ENCODE peak calls at places on chromosome 5, in six cellular contexts. K is AG20443, I is transverse colon, T is M059J, Q is GM19239, Y is endodermal cell. N is an unnamed sample.

GRCh38 chr5:153079396-153079795 is 411.1 kb upstream of the GRIA1 start:
- DNase-seq in K (no peak), I (no peak), T (peak; percentile 64), Q (no peak), Y (no peak), N (no peak)

GRCh38 chr5:90338712-90339372 is 70.7 kb downstream of the CETN3 start:
- DNase-seq in K (no peak), I (no peak), T (no peak), Q (peak; percentile 12), Y (no peak), N (peak; percentile 20)

GRCh38 chr5:143239877-143240518 is 163.5 kb downstream of the NR3C1 start:
- DNase-seq in K (no peak), I (no peak), T (no peak), Q (no peak), Y (no peak), N (no peak)

GRCh38 chr5:55911784-55912653 is 60.9 kb downstream of the IL31RA start:
- DNase-seq in K (no peak), I (no peak), T (no peak), Q (no peak), Y (no peak), N (no peak)

GRCh38 chr5:152288499-152288898 is 116.6 kb downstream of the NMUR2 start:
- DNase-seq in K (no peak), I (no peak), T (no peak), Q (no peak), Y (no peak), N (no peak)

GRCh38 chr5:133121080-133121479 is 69.3 kb downstream of the HSPA4 start:
- DNase-seq in K (no peak), I (no peak), T (no peak), Q (no peak), Y (no peak), N (no peak)

GRCh38 chr5:76204713-76205112 is 121.5 kb downstream of the SV2C start:
- DNase-seq in K (no peak), I (peak; percentile 43), T (no peak), Q (no peak), Y (peak; percentile 86), N (no peak)

GRCh38 chr5:139451176-139451575 is 11.4 kb downstream of the ECSCR start:
- DNase-seq in K (no peak), I (no peak), T (no peak), Q (no peak), Y (no peak), N (no peak)

GRCh38 chr5:180375291-180375690 is 22.2 kb upstream of the GFPT2 start:
- DNase-seq in K (no peak), I (no peak), T (no peak), Q (no peak), Y (no peak), N (no peak)

GRCh38 chr5:134545070-134545868 is 19.8 kb downstream of the JADE2 start:
- DNase-seq in K (no peak), I (peak; percentile 49), T (no peak), Q (no peak), Y (peak; percentile 35), N (no peak)

GRCh38 chr5:135486679-135487395 is 34.7 kb upstream of the TIFAB start:
- DNase-seq in K (no peak), I (no peak), T (no peak), Q (no peak), Y (no peak), N (no peak)

GRCh38 chr5:149228610-149229297 is 42.9 kb upstream of the AFAP1L1 start:
- DNase-seq in K (peak; percentile 88), I (peak; percentile 19), T (peak; percentile 91), Q (no peak), Y (peak; percentile 71), N (no peak)

GRCh38 chr5:371811-372555 is 50.5 kb downstream of the AHRR start:
- DNase-seq in K (no peak), I (peak; percentile 5), T (peak; percentile 31), Q (no peak), Y (peak; percentile 50), N (no peak)

GRCh38 chr5:132267931-132268501 is 10.5 kb downstream of the PDLIM4 start:
- DNase-seq in K (no peak), I (no peak), T (no peak), Q (no peak), Y (no peak), N (peak; percentile 43)

GRCh38 chr5:122313941-122314340 is 1.9 kb downstream of the SNCAIP start:
- DNase-seq in K (no peak), I (no peak), T (no peak), Q (no peak), Y (no peak), N (no peak)

GRCh38 chr5:9698849-9699240 is 68.7 kb upstream of the TAS2R1 start:
- DNase-seq in K (no peak), I (no peak), T (no peak), Q (no peak), Y (no peak), N (no peak)

GRCh38 chr5:134647750-134648424 is 698 bp upstream of the SEC24A start:
- DNase-seq in K (peak; percentile 30), I (peak; percentile 11), T (peak; percentile 70), Q (no peak), Y (no peak), N (peak; percentile 61)

GRCh38 chr5:17720070-17720469 is 85.8 kb downstream of the TAF11L14 start:
- DNase-seq in K (no peak), I (no peak), T (no peak), Q (no peak), Y (no peak), N (no peak)

GRCh38 chr5:73448072-73448432 is 525 bp downstream of the FOXD1 start:
- DNase-seq in K (peak; percentile 59), I (no peak), T (peak; percentile 40), Q (no peak), Y (peak; percentile 74), N (no peak)

GRCh38 chr5:82540301-82540700 is 262.1 kb upstream of the RPS23 start:
- DNase-seq in K (no peak), I (no peak), T (no peak), Q (no peak), Y (no peak), N (no peak)

GRCh38 chr5:178542455-178542854 is 47.7 kb downstream of the COL23A1 start:
- DNase-seq in K (no peak), I (no peak), T (no peak), Q (no peak), Y (no peak), N (no peak)

GRCh38 chr5:14715481-14715880 is 51.0 kb downstream of the OTULIN start:
- DNase-seq in K (no peak), I (no peak), T (no peak), Q (no peak), Y (no peak), N (no peak)